ENCODE peak calls at places on chromosomes 2 and 18, in nine cellular contexts. G, W, J, R, Y, S, C, D and I are unnamed samples.

GRCh38 chr18:42298744-42299685 is 344.0 kb downstream of the PIK3C3 start:
- DNase-seq in G (peak; percentile 91), W (peak; percentile 86), J (peak; percentile 43), R (peak; percentile 77), Y (peak; percentile 76), S (peak; percentile 96), C (peak; percentile 85), D (peak; percentile 66), I (peak; percentile 81)

GRCh38 chr2:68108116-68108515 is 45.3 kb upstream of the C1D start:
- DNase-seq in G (no peak), W (no peak), J (no peak), R (no peak), Y (no peak), S (no peak), C (no peak), D (no peak), I (no peak)

GRCh38 chr18:6737833-6738232 is 8.3 kb downstream of the ARHGAP28 start:
- DNase-seq in G (no peak), W (no peak), J (no peak), R (no peak), Y (no peak), S (no peak), C (no peak), D (no peak), I (no peak)

GRCh38 chr2:227389661-227390060 is 1.9 kb upstream of the SCYGR1 start:
- DNase-seq in G (no peak), W (no peak), J (no peak), R (no peak), Y (no peak), S (no peak), C (no peak), D (no peak), I (no peak)

GRCh38 chr2:40130251-40130994 is 321.5 kb downstream of the SLC8A1 start:
- DNase-seq in G (no peak), W (peak; percentile 70), J (no peak), R (no peak), Y (no peak), S (peak; percentile 56), C (peak; percentile 30), D (peak; percentile 77), I (peak; percentile 61)

GRCh38 chr2:21787931-21788330 is 664.2 kb downstream of the TDRD15 start:
- DNase-seq in G (no peak), W (no peak), J (no peak), R (no peak), Y (no peak), S (no peak), C (no peak), D (peak; percentile 79), I (no peak)

GRCh38 chr2:72851333-72851732 is 25.5 kb upstream of the EXOC6B start:
- DNase-seq in G (no peak), W (no peak), J (no peak), R (no peak), Y (no peak), S (no peak), C (no peak), D (no peak), I (no peak)

GRCh38 chr2:48114256-48114655 is 208.0 kb upstream of the FBXO11 start:
- DNase-seq in G (no peak), W (peak; percentile 80), J (peak; percentile 100), R (no peak), Y (no peak), S (no peak), C (peak; percentile 89), D (peak; percentile 77), I (peak; percentile 89)

DNA sequence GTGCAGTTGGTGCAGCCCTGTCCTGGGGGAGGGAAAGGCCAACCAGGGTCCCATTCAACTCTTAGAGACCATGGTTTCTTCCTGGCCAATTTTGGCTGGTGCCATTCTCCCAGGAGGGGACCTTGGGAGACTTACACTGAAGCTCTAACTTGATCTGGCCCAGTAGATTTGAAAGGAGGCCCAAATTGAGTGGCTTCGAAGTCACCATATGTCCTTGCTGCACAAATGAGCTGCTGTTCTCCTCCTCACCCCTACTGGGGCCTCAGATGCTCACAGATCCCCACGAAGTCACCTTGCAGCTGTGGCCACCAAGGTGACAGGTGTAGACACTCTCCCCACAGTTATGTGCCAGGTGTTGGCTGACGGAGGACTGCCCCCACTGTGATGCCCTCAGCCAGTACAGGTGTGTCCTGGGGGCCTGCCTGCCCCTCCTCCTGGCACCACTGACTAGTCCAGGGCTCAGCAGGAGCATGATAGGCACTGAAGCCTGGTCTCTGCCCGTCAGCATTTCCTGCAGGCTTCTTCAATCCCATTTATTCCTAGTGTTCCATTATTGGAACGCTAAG is 4.7 kb upstream of the C2orf72 start:
- DNase-seq in G (no peak), W (no peak), J (no peak), R (no peak), Y (no peak), S (no peak), C (no peak), D (no peak), I (no peak)
- H3K4me3 ChIP-seq in G (no peak overlapping the region), W (no peak overlapping the region), J (no peak overlapping the region), R (no peak overlapping the region), Y (no peak overlapping the region), S (no peak overlapping the region), C (no peak overlapping the region), D (no peak overlapping the region), I (no peak overlapping the region)

GRCh38 chr2:74501335-74502071 is 2.1 kb upstream of the LBX2 start:
- DNase-seq in G (no peak), W (no peak), J (no peak), R (no peak), Y (no peak), S (no peak), C (no peak), D (no peak), I (no peak)

GRCh38 chr2:74503506-74504475 is 3.7 kb downstream of the PCGF1 start:
- DNase-seq in G (no peak), W (no peak), J (no peak), R (no peak), Y (no peak), S (no peak), C (no peak), D (no peak), I (peak; percentile 35)

GRCh38 chr2:74504591-74504990 is 2.9 kb downstream of the PCGF1 start:
- DNase-seq in G (no peak), W (no peak), J (no peak), R (no peak), Y (no peak), S (no peak), C (no peak), D (no peak), I (no peak)

GRCh38 chr2:74502147-74502719 is 2.8 kb upstream of the LBX2 start:
- DNase-seq in G (no peak), W (no peak), J (no peak), R (no peak), Y (no peak), S (no peak), C (peak; percentile 75), D (no peak), I (no peak)

GRCh38 chr2:74502720-74503505 is 3.5 kb upstream of the LBX2 start:
- DNase-seq in G (peak; percentile 96), W (peak; percentile 86), J (peak; percentile 55), R (peak; percentile 88), Y (peak; percentile 90), S (peak; percentile 84), C (peak; percentile 92), D (peak; percentile 84), I (peak; percentile 89)
- TF ChIP-seq CTCF in G (peak; percentile 52), W (peak; percentile 29), J (no peak), R (no peak), Y (no peak), S (no peak), C (peak; percentile 44), D (peak; percentile 20), I (peak; percentile 32)

GRCh38 chr2:234429265-234429664 is 67.6 kb downstream of the ARL4C start:
- DNase-seq in G (no peak), W (no peak), J (no peak), R (no peak), Y (no peak), S (no peak), C (no peak), D (no peak), I (no peak)

GRCh38 chr2:234425923-234426603 is 70.8 kb downstream of the ARL4C start:
- DNase-seq in G (no peak), W (no peak), J (peak; percentile 68), R (no peak), Y (no peak), S (no peak), C (no peak), D (no peak), I (no peak)

GRCh38 chr2:234426616-234427015 is 70.3 kb downstream of the ARL4C start:
- DNase-seq in G (no peak), W (no peak), J (no peak), R (no peak), Y (no peak), S (no peak), C (no peak), D (no peak), I (no peak)

GRCh38 chr2:234423884-234424283 is 73.0 kb downstream of the ARL4C start:
- DNase-seq in G (no peak), W (no peak), J (no peak), R (no peak), Y (no peak), S (no peak), C (no peak), D (no peak), I (no peak)

DNA sequence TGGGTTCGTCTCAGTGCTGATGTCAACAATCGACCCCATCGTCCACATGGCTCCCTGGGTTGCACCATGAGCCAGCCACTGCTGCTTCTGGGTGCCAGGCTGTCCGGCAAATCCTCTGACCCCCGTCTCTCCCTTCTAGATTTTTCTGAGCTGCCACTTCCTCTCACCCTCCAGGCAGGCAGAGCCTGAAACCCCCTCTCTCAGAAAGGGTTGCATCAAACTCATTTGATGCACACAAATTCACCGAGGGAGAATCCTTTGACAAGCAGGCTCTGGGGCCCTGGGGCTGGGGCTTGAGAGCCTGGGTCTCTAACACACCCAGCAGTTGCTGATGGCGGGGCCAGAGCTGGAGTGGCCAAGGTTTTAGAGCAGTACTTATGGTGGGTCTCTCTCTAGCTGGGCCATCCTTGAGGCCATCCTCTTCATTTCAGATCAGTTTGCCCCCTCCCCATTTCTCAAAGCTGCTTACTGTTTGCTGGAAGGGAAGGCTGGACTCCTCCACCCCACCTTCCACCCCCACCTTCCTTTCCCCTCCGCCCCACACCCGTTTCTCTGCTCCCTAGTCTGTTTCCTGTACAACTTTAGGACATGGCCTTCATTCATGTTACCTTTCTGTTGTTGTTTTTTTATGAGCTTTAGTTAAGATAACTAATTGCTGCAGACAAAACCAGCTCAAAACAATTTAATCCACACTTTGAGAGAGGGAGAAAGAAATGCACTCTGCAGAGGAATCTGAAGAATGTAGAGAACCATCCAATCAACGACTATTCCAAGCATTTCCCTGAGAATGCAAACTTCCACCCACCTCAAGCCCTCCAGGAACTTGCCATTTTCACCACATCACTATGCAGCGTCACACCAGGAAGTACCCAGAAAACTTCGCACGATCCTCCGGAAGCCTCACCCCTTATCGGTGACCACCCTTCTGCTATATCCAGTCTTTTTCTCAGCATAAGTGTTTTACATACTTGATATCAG is 69.5 kb downstream of the ARL4C start:
- DNase-seq in G (no peak), W (peak; percentile 92), J (no peak), R (no peak), Y (no peak), S (no peak), C (peak; percentile 51), D (peak; percentile 90), I (peak; percentile 90)
- H3K4me3 ChIP-seq in G (no peak overlapping the region), W (no peak overlapping the region), J (no peak overlapping the region), R (no peak overlapping the region), Y (no peak overlapping the region), S (no peak overlapping the region), C (no peak overlapping the region), D (no peak overlapping the region), I (no peak overlapping the region)

GRCh38 chr2:37142546-37142945 is 14.2 kb downstream of the EIF2AK2 start:
- DNase-seq in G (no peak), W (no peak), J (no peak), R (no peak), Y (no peak), S (no peak), C (no peak), D (no peak), I (no peak)
- TF ChIP-seq CTCF in G (no peak), W (no peak), J (no peak), R (no peak), Y (no peak), S (no peak), C (no peak), D (peak; percentile 5), I (no peak)